ENCODE peak calls at places on chromosomes 2 and 18, in eight cellular contexts. U, B, O, C, I, Z, N and M are unnamed samples.

GRCh38 chr2:125427721-125428315 is 1228.1 kb upstream of the GYPC start:
- DNase-seq in U (no peak), B (peak), O (no peak), C (no peak), I (no peak), Z (no peak), N (no peak), M (no peak)

GRCh38 chr2:7887441-7887840 is 794.4 kb upstream of the ID2 start:
- DNase-seq in U (no peak), B (no peak), O (no peak), C (no peak), I (no peak), Z (no peak), N (no peak), M (no peak)

GRCh38 chr2:121479882-121480522 is 50.7 kb upstream of the RNU4ATAC start:
- DNase-seq in U (peak), B (peak), O (no peak), C (no peak), I (no peak), Z (no peak), N (no peak), M (no peak)

GRCh38 chr2:131419447-131419846 is 55.5 kb upstream of the RAB6D start:
- DNase-seq in U (peak), B (no peak), O (no peak), C (no peak), I (no peak), Z (no peak), N (no peak), M (no peak)

GRCh38 chr2:98917031-98917459 is 19.0 kb downstream of the CRACDL start:
- DNase-seq in U (peak), B (peak), O (no peak), C (no peak), I (no peak), Z (no peak), N (no peak), M (no peak)

GRCh38 chr2:31335921-31336570 is 78.5 kb downstream of the XDH start:
- DNase-seq in U (peak), B (peak), O (no peak), C (no peak), I (no peak), Z (no peak), N (no peak), M (no peak)

GRCh38 chr2:207239754-207240494 is 74.2 kb upstream of the KLF7 start:
- DNase-seq in U (peak), B (no peak), O (no peak), C (no peak), I (no peak), Z (no peak), N (no peak), M (no peak)

GRCh38 chr2:29580223-29580622 is 341.2 kb downstream of the ALK start:
- DNase-seq in U (no peak), B (no peak), O (peak), C (no peak), I (no peak), Z (no peak), N (no peak), M (no peak)

GRCh38 chr2:138922973-138923563 is 142.9 kb upstream of the NXPH2 start:
- DNase-seq in U (peak), B (no peak), O (peak), C (no peak), I (no peak), Z (no peak), N (no peak), M (peak)

GRCh38 chr2:56130463-56131070 is 53.2 kb upstream of the CCDC85A start:
- DNase-seq in U (peak), B (peak), O (peak), C (no peak), I (peak), Z (no peak), N (no peak), M (no peak)

GRCh38 chr2:148402786-148403185 is 241.8 kb upstream of the EPC2 start:
- DNase-seq in U (no peak), B (no peak), O (no peak), C (no peak), I (no peak), Z (no peak), N (no peak), M (no peak)

GRCh38 chr18:63890950-63891304 is 3.4 kb downstream of the SERPINB2 start:
- DNase-seq in U (peak), B (no peak), O (peak), C (no peak), I (peak), Z (no peak), N (no peak), M (no peak)